ENCODE peak calls at places on chromosome 9, in nine cellular contexts. C is GM23338, Y is Panc1, W is A549, R is SK-N-SH, A is HCT116, E is GM12878, H is HepG2, D is K562. V is an unnamed sample.

GRCh38 chr9:131642496-131643083 is 97.3 kb downstream of the PRRT1B start:
- DNase-seq in C (no peak), Y (no peak), W (no peak), R (no peak), A (no peak), E (no peak), H (no peak), D (no peak), V (no peak)

GRCh38 chr9:83062011-83062652 is 810 bp downstream of the RASEF start:
- DNase-seq in C (peak; percentile 71), Y (no peak), W (peak; percentile 61), R (peak; percentile 65), A (no peak), E (no peak), H (no peak), D (no peak), V (no peak)

GRCh38 chr9:97557606-97558095 is 56.2 kb downstream of the TMOD1 start:
- DNase-seq in C (no peak), Y (no peak), W (no peak), R (peak; percentile 77), A (no peak), E (no peak), H (no peak), D (no peak), V (no peak)

GRCh38 chr9:125659201-125659840 is 47.7 kb downstream of the MAPKAP1 start:
- DNase-seq in C (no peak), Y (no peak), W (no peak), R (no peak), A (no peak), E (no peak), H (no peak), D (no peak), V (no peak)

GRCh38 chr9:137339045-137339444 is 37.0 kb upstream of the NRARP start:
- DNase-seq in C (no peak), Y (no peak), W (no peak), R (no peak), A (no peak), E (no peak), H (no peak), D (no peak), V (no peak)

GRCh38 chr9:110579763-110580255 is 268 bp upstream of the SVEP1 start:
- DNase-seq in C (peak; percentile 60), Y (no peak), W (no peak), R (peak; percentile 78), A (no peak), E (no peak), H (no peak), D (no peak), V (no peak)

GRCh38 chr9:85212887-85213286 is 528.9 kb downstream of the AGTPBP1 start:
- DNase-seq in C (no peak), Y (no peak), W (no peak), R (no peak), A (peak; percentile 80), E (no peak), H (no peak), D (peak; percentile 0), V (no peak)

GRCh38 chr9:106110483-106110882 is 416.1 kb downstream of the TMEM38B start:
- DNase-seq in C (no peak), Y (no peak), W (no peak), R (no peak), A (no peak), E (no peak), H (no peak), D (no peak), V (no peak)

GRCh38 chr9:72458153-72458552 is 63.3 kb upstream of the TMC1 start:
- DNase-seq in C (no peak), Y (no peak), W (no peak), R (no peak), A (no peak), E (no peak), H (no peak), D (no peak), V (no peak)

GRCh38 chr9:117487555-117488175 is 72.8 kb upstream of the ASTN2 start:
- DNase-seq in C (peak; percentile 90), Y (peak; percentile 39), W (peak; percentile 71), R (peak; percentile 85), A (no peak), E (peak; percentile 7), H (peak; percentile 72), D (peak; percentile 33), V (peak; percentile 59)
- H3K27ac ChIP-seq in C (no peak overlapping the region), Y (no peak overlapping the region), W (no peak overlapping the region), R (peak overlapping the region; percentile 43), A (no peak overlapping the region), E (no peak overlapping the region), H (peak overlapping the region; percentile 74), D (no peak overlapping the region), V (no peak overlapping the region)

DNA sequence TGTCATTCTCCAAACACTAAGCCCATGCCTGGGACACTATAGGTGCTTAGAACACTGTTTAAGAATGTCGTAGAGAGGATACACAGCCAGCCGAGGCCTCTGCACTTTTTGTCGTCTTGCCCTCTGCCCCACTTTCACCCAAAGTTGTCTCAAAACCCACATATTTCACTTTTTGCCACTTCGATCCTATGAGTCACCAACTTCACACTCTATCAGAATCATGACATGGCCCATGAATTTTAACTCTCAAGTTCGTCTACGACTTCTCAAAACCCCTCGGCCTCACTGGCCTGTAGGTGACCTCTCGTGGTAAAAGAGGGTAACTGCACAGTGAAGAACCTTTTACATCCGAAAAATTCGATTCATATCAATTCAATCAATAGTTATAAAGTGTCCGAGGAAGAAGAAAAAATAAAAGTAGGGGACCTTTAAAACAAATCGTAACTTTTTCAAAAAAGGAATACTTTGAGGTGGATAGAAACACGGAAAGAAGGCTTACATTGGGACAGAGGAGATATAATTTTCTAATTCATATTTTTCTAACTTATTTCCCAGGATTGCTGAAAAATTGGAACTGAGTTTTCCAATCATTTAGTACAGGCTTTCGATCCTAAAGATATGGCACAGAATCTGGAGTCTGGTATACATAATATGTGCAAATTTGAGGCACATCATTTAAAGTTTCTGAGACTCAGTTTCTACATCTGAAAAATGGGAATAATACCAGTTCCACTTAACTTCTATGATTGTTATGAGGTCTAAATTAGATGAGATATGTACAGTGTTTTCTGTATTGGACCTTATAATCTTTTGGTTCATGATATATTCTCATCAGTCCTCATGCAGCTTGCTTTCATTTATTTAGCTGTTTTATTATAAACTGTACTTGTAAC is 122.6 kb downstream of the APBA1 start:
- DNase-seq in C (peak; percentile 77), Y (peak; percentile 4), W (peak; percentile 49), R (peak; percentile 44), A (peak; percentile 38), E (no peak), H (peak; percentile 45), D (peak; percentile 28), V (peak; percentile 10)
- TF ChIP-seq REST in C (no peak), Y (no peak), W (no peak), R (no peak), A (no peak), E (no peak), H (no peak), D (no peak), V (no peak)

GRCh38 chr9:6910032-6910431 is 152.3 kb downstream of the KDM4C start:
- DNase-seq in C (peak; percentile 39), Y (no peak), W (peak; percentile 15), R (peak; percentile 22), A (no peak), E (no peak), H (no peak), D (peak; percentile 30), V (no peak)
- TF ChIP-seq CTCF in C (peak; percentile 55), Y (peak; percentile 9), W (peak; percentile 58), R (peak; percentile 68), A (peak; percentile 46), E (peak; percentile 27), H (peak; percentile 44), D (peak; percentile 20), V (no peak)

GRCh38 chr9:129202613-129203555 is 24.8 kb upstream of the IER5L start:
- DNase-seq in C (peak; percentile 93), Y (no peak), W (peak; percentile 83), R (peak; percentile 95), A (peak; percentile 54), E (no peak), H (peak; percentile 28), D (peak; percentile 90), V (peak; percentile 73)
- H3K27ac ChIP-seq in C (no peak overlapping the region), Y (peak overlapping the region; percentile 66), W (peak overlapping the region; percentile 95), R (peak overlapping the region; percentile 78), A (peak overlapping the region; percentile 66), E (no peak overlapping the region), H (no peak overlapping the region), D (peak overlapping the region; percentile 88), V (peak overlapping the region; percentile 52)

DNA sequence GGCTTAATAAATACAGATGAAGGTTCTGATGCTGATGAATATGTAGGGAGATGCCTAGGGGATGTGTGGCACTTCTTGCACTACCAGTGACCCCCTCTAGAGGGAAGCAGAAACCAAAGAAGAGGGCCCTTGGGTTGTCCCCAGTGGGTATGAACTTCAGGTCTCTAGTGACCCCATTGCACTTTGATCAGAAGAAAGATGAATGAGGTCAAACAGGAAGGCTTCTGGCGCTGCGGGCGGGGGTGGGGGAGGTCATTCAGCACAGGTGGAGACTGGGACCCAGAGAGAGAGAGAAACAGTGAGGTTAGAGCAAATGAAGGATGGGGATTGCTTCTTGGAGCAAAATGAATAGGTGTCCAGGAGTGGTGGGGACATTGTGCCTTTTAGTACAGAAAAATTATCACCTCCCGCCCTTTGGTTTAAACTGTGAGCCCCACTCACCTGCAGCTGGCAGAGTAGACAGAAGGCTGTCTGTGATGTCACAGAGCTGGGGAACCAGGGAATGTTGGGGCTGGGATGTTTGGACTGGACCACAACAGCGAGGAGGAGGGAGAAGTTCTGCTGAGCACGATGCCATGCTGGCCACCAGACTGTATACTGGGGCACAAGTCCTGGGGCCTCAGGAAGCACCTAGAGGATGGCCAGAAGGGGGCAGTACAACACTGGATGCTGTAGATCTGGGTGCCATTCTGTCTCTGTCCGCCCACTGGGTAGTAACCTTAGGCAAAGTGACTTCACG is at the start of gene TEX48:
- DNase-seq in C (peak; percentile 91), Y (no peak), W (peak; percentile 88), R (peak; percentile 64), A (peak; percentile 78), E (peak; percentile 19), H (peak; percentile 80), D (peak; percentile 74), V (peak; percentile 47)
- TF ChIP-seq REST in C (no peak), Y (no peak), W (no peak), R (peak; percentile 82), A (no peak), E (peak; percentile 42), H (no peak), D (no peak), V (no peak)

GRCh38 chr9:109409998-109410397 is 88.1 kb downstream of the PTPN3 start:
- DNase-seq in C (peak; percentile 89), Y (no peak), W (peak; percentile 18), R (peak; percentile 27), A (no peak), E (no peak), H (no peak), D (peak; percentile 20), V (no peak)
- TF ChIP-seq CTCF in C (peak; percentile 69), Y (peak; percentile 20), W (no peak), R (peak; percentile 17), A (peak; percentile 34), E (peak; percentile 39), H (no peak), D (peak; percentile 51), V (no peak)

GRCh38 chr9:128723866-128724743 is at the start of gene ZDHHC12:
- DNase-seq in C (peak; percentile 100), Y (peak; percentile 72), W (peak; percentile 99), R (peak; percentile 99), A (peak; percentile 96), E (peak; percentile 92), H (peak; percentile 97), D (peak; percentile 99), V (peak; percentile 98)
- H3K27ac ChIP-seq in C (peak within 1 kb of the TSS; percentile 56), Y (peak within 1 kb of the TSS; percentile 89), W (peak within 1 kb of the TSS; percentile 91), R (peak within 1 kb of the TSS; percentile 69), A (peak within 1 kb of the TSS; percentile 65), E (peak within 1 kb of the TSS; percentile 63), H (peak within 1 kb of the TSS; percentile 34), D (peak within 1 kb of the TSS; percentile 72), V (peak within 1 kb of the TSS; percentile 77)